ENCODE peak calls at places on chromosome 18, in seven cellular contexts. One of them, this sample, is unnamed.
A peak's percentile ranks its signal among the peaks of the same experiment; 100 is the strongest.

GRCh38 chr18:6170604-6171003 is 244.1 kb downstream of the L3MBTL4 start:
- DNase-seq in stimulated activated CD4-positive, alpha-beta T cell treated with anti-CD3 and anti-CD28 coated beads, TNF-alpha, amount 100 ng/mL, for 1 hour: no peak
- DNase-seq in cardiac muscle cell: no peak
- DNase-seq in NCI-H748 treated with DMSO at 0.1 percent for 48 hours: no peak
- DNase-seq in NCI-H345: no peak
- DNase-seq in sciatic nerve: no peak
- DNase-seq in activated CD4-positive, alpha-beta T cell treated with anti-CD3 and anti-CD28 coated beads for 36 hours: no peak
- DNase-seq in this sample: no peak

GRCh38 chr18:76495435-76496199 is 575 bp upstream of the ZNF516 start:
- DNase-seq in sciatic nerve: peak; percentile 77
- DNase-seq in NCI-H748 treated with DMSO at 0.1 percent for 48 hours: peak; percentile 41
- DNase-seq in NCI-H345: peak; percentile 36
- DNase-seq in stimulated activated CD4-positive, alpha-beta T cell treated with anti-CD3 and anti-CD28 coated beads, TNF-alpha, amount 100 ng/mL, for 1 hour: no peak
- DNase-seq in activated CD4-positive, alpha-beta T cell treated with anti-CD3 and anti-CD28 coated beads for 36 hours: peak; percentile 37
- DNase-seq in cardiac muscle cell: peak; percentile 54
- DNase-seq in this sample: no peak

GRCh38 chr18:68916734-68917133 is 118.9 kb downstream of the CCDC102B start:
- DNase-seq in activated CD4-positive, alpha-beta T cell treated with anti-CD3 and anti-CD28 coated beads for 36 hours: peak; percentile 9
- DNase-seq in cardiac muscle cell: no peak
- DNase-seq in NCI-H748 treated with DMSO at 0.1 percent for 48 hours: no peak
- DNase-seq in stimulated activated CD4-positive, alpha-beta T cell treated with anti-CD3 and anti-CD28 coated beads, TNF-alpha, amount 100 ng/mL, for 1 hour: no peak
- DNase-seq in sciatic nerve: no peak
- DNase-seq in NCI-H345: no peak
- DNase-seq in this sample: no peak

GRCh38 chr18:32308493-32309120 is 118.8 kb downstream of the MEP1B start:
- DNase-seq in activated CD4-positive, alpha-beta T cell treated with anti-CD3 and anti-CD28 coated beads for 36 hours: no peak
- DNase-seq in NCI-H748 treated with DMSO at 0.1 percent for 48 hours: no peak
- DNase-seq in stimulated activated CD4-positive, alpha-beta T cell treated with anti-CD3 and anti-CD28 coated beads, TNF-alpha, amount 100 ng/mL, for 1 hour: no peak
- DNase-seq in cardiac muscle cell: no peak
- DNase-seq in sciatic nerve: no peak
- DNase-seq in NCI-H345: no peak
- DNase-seq in this sample: peak; percentile 17

GRCh38 chr18:33804258-33804657 is 226.2 kb downstream of the ASXL3 start:
- DNase-seq in activated CD4-positive, alpha-beta T cell treated with anti-CD3 and anti-CD28 coated beads for 36 hours: no peak
- DNase-seq in stimulated activated CD4-positive, alpha-beta T cell treated with anti-CD3 and anti-CD28 coated beads, TNF-alpha, amount 100 ng/mL, for 1 hour: no peak
- DNase-seq in NCI-H748 treated with DMSO at 0.1 percent for 48 hours: no peak
- DNase-seq in cardiac muscle cell: peak; percentile 27
- DNase-seq in sciatic nerve: no peak
- DNase-seq in NCI-H345: no peak
- DNase-seq in this sample: peak; percentile 0

GRCh38 chr18:22822024-22822423 is 111.1 kb upstream of the RBBP8 start:
- DNase-seq in cardiac muscle cell: no peak
- DNase-seq in activated CD4-positive, alpha-beta T cell treated with anti-CD3 and anti-CD28 coated beads for 36 hours: no peak
- DNase-seq in sciatic nerve: no peak
- DNase-seq in NCI-H345: no peak
- DNase-seq in stimulated activated CD4-positive, alpha-beta T cell treated with anti-CD3 and anti-CD28 coated beads, TNF-alpha, amount 100 ng/mL, for 1 hour: no peak
- DNase-seq in NCI-H748 treated with DMSO at 0.1 percent for 48 hours: no peak
- DNase-seq in this sample: peak; percentile 45

GRCh38 chr18:74183110-74183509 is 34.8 kb downstream of the TIMM21 start:
- DNase-seq in sciatic nerve: no peak
- DNase-seq in NCI-H345: peak; percentile 33
- DNase-seq in activated CD4-positive, alpha-beta T cell treated with anti-CD3 and anti-CD28 coated beads for 36 hours: no peak
- DNase-seq in cardiac muscle cell: no peak
- DNase-seq in stimulated activated CD4-positive, alpha-beta T cell treated with anti-CD3 and anti-CD28 coated beads, TNF-alpha, amount 100 ng/mL, for 1 hour: no peak
- DNase-seq in NCI-H748 treated with DMSO at 0.1 percent for 48 hours: peak; percentile 46
- DNase-seq in this sample: no peak

GRCh38 chr18:8322486-8322885 is 286.8 kb upstream of the RAB12 start:
- DNase-seq in cardiac muscle cell: no peak
- DNase-seq in activated CD4-positive, alpha-beta T cell treated with anti-CD3 and anti-CD28 coated beads for 36 hours: no peak
- DNase-seq in NCI-H345: peak; percentile 54
- DNase-seq in stimulated activated CD4-positive, alpha-beta T cell treated with anti-CD3 and anti-CD28 coated beads, TNF-alpha, amount 100 ng/mL, for 1 hour: no peak
- DNase-seq in sciatic nerve: no peak
- DNase-seq in NCI-H748 treated with DMSO at 0.1 percent for 48 hours: no peak
- DNase-seq in this sample: no peak

GRCh38 chr18:46073474-46074331 is 1.6 kb upstream of the PSTPIP2 start:
- DNase-seq in NCI-H748 treated with DMSO at 0.1 percent for 48 hours: peak; percentile 57
- DNase-seq in NCI-H345: peak; percentile 56
- DNase-seq in stimulated activated CD4-positive, alpha-beta T cell treated with anti-CD3 and anti-CD28 coated beads, TNF-alpha, amount 100 ng/mL, for 1 hour: peak; percentile 27
- DNase-seq in cardiac muscle cell: peak; percentile 67
- DNase-seq in activated CD4-positive, alpha-beta T cell treated with anti-CD3 and anti-CD28 coated beads for 36 hours: peak; percentile 68
- DNase-seq in sciatic nerve: no peak
- DNase-seq in this sample: no peak

GRCh38 chr18:38011446-38011845 is 445.8 kb upstream of the CELF4 start:
- DNase-seq in NCI-H345: no peak
- DNase-seq in cardiac muscle cell: no peak
- DNase-seq in stimulated activated CD4-positive, alpha-beta T cell treated with anti-CD3 and anti-CD28 coated beads, TNF-alpha, amount 100 ng/mL, for 1 hour: no peak
- DNase-seq in NCI-H748 treated with DMSO at 0.1 percent for 48 hours: no peak
- DNase-seq in sciatic nerve: no peak
- DNase-seq in activated CD4-positive, alpha-beta T cell treated with anti-CD3 and anti-CD28 coated beads for 36 hours: no peak
- DNase-seq in this sample: no peak

GRCh38 chr18:46916551-46917107 is 678 bp downstream of the PIAS2 start:
- DNase-seq in sciatic nerve: no peak
- DNase-seq in cardiac muscle cell: no peak
- DNase-seq in NCI-H748 treated with DMSO at 0.1 percent for 48 hours: peak; percentile 40
- DNase-seq in activated CD4-positive, alpha-beta T cell treated with anti-CD3 and anti-CD28 coated beads for 36 hours: no peak
- DNase-seq in NCI-H345: peak; percentile 36
- DNase-seq in stimulated activated CD4-positive, alpha-beta T cell treated with anti-CD3 and anti-CD28 coated beads, TNF-alpha, amount 100 ng/mL, for 1 hour: no peak
- DNase-seq in this sample: no peak

GRCh38 chr18:38362286-38362792 is 796.7 kb upstream of the CELF4 start:
- DNase-seq in NCI-H748 treated with DMSO at 0.1 percent for 48 hours: no peak
- DNase-seq in NCI-H345: peak; percentile 43
- DNase-seq in sciatic nerve: no peak
- DNase-seq in stimulated activated CD4-positive, alpha-beta T cell treated with anti-CD3 and anti-CD28 coated beads, TNF-alpha, amount 100 ng/mL, for 1 hour: no peak
- DNase-seq in cardiac muscle cell: no peak
- DNase-seq in activated CD4-positive, alpha-beta T cell treated with anti-CD3 and anti-CD28 coated beads for 36 hours: no peak
- DNase-seq in this sample: no peak

GRCh38 chr18:68035709-68036522 is 519.4 kb upstream of the DSEL start:
- DNase-seq in activated CD4-positive, alpha-beta T cell treated with anti-CD3 and anti-CD28 coated beads for 36 hours: no peak
- DNase-seq in NCI-H748 treated with DMSO at 0.1 percent for 48 hours: no peak
- DNase-seq in sciatic nerve: no peak
- DNase-seq in NCI-H345: no peak
- DNase-seq in stimulated activated CD4-positive, alpha-beta T cell treated with anti-CD3 and anti-CD28 coated beads, TNF-alpha, amount 100 ng/mL, for 1 hour: no peak
- DNase-seq in cardiac muscle cell: no peak
- DNase-seq in this sample: no peak

GRCh38 chr18:433297-433696 is 67.2 kb downstream of the COLEC12 start:
- DNase-seq in NCI-H748 treated with DMSO at 0.1 percent for 48 hours: no peak
- DNase-seq in sciatic nerve: no peak
- DNase-seq in NCI-H345: no peak
- DNase-seq in activated CD4-positive, alpha-beta T cell treated with anti-CD3 and anti-CD28 coated beads for 36 hours: no peak
- DNase-seq in cardiac muscle cell: no peak
- DNase-seq in stimulated activated CD4-positive, alpha-beta T cell treated with anti-CD3 and anti-CD28 coated beads, TNF-alpha, amount 100 ng/mL, for 1 hour: no peak
- DNase-seq in this sample: no peak

GRCh38 chr18:25454270-25454659 is 102.3 kb upstream of the ZNF521 start:
- DNase-seq in sciatic nerve: no peak
- DNase-seq in cardiac muscle cell: no peak
- DNase-seq in activated CD4-positive, alpha-beta T cell treated with anti-CD3 and anti-CD28 coated beads for 36 hours: no peak
- DNase-seq in NCI-H345: no peak
- DNase-seq in stimulated activated CD4-positive, alpha-beta T cell treated with anti-CD3 and anti-CD28 coated beads, TNF-alpha, amount 100 ng/mL, for 1 hour: no peak
- DNase-seq in NCI-H748 treated with DMSO at 0.1 percent for 48 hours: no peak
- DNase-seq in this sample: no peak

GRCh38 chr18:76461692-76462325 is 33.2 kb downstream of the ZNF516 start:
- DNase-seq in cardiac muscle cell: no peak
- DNase-seq in activated CD4-positive, alpha-beta T cell treated with anti-CD3 and anti-CD28 coated beads for 36 hours: no peak
- DNase-seq in stimulated activated CD4-positive, alpha-beta T cell treated with anti-CD3 and anti-CD28 coated beads, TNF-alpha, amount 100 ng/mL, for 1 hour: no peak
- DNase-seq in NCI-H748 treated with DMSO at 0.1 percent for 48 hours: no peak
- DNase-seq in NCI-H345: no peak
- DNase-seq in sciatic nerve: peak; percentile 56
- DNase-seq in this sample: no peak

GRCh38 chr18:40938615-40939014 is 1016.4 kb upstream of the PIK3C3 start:
- DNase-seq in activated CD4-positive, alpha-beta T cell treated with anti-CD3 and anti-CD28 coated beads for 36 hours: no peak
- DNase-seq in stimulated activated CD4-positive, alpha-beta T cell treated with anti-CD3 and anti-CD28 coated beads, TNF-alpha, amount 100 ng/mL, for 1 hour: no peak
- DNase-seq in NCI-H345: no peak
- DNase-seq in NCI-H748 treated with DMSO at 0.1 percent for 48 hours: no peak
- DNase-seq in sciatic nerve: no peak
- DNase-seq in cardiac muscle cell: no peak
- DNase-seq in this sample: no peak

GRCh38 chr18:50508228-50508627 is 51.7 kb upstream of the MAPK4 start:
- DNase-seq in sciatic nerve: no peak
- DNase-seq in stimulated activated CD4-positive, alpha-beta T cell treated with anti-CD3 and anti-CD28 coated beads, TNF-alpha, amount 100 ng/mL, for 1 hour: no peak
- DNase-seq in activated CD4-positive, alpha-beta T cell treated with anti-CD3 and anti-CD28 coated beads for 36 hours: no peak
- DNase-seq in NCI-H748 treated with DMSO at 0.1 percent for 48 hours: no peak
- DNase-seq in NCI-H345: no peak
- DNase-seq in cardiac muscle cell: no peak
- DNase-seq in this sample: no peak

GRCh38 chr18:11533942-11534496 is 75.4 kb upstream of the SLC35G4 start:
- DNase-seq in sciatic nerve: no peak
- DNase-seq in NCI-H345: no peak
- DNase-seq in NCI-H748 treated with DMSO at 0.1 percent for 48 hours: no peak
- DNase-seq in cardiac muscle cell: no peak
- DNase-seq in stimulated activated CD4-positive, alpha-beta T cell treated with anti-CD3 and anti-CD28 coated beads, TNF-alpha, amount 100 ng/mL, for 1 hour: no peak
- DNase-seq in activated CD4-positive, alpha-beta T cell treated with anti-CD3 and anti-CD28 coated beads for 36 hours: no peak
- DNase-seq in this sample: no peak

GRCh38 chr18:36504928-36505327 is 207.4 kb downstream of the FHOD3 start:
- DNase-seq in activated CD4-positive, alpha-beta T cell treated with anti-CD3 and anti-CD28 coated beads for 36 hours: no peak
- DNase-seq in cardiac muscle cell: no peak
- DNase-seq in stimulated activated CD4-positive, alpha-beta T cell treated with anti-CD3 and anti-CD28 coated beads, TNF-alpha, amount 100 ng/mL, for 1 hour: no peak
- DNase-seq in NCI-H345: no peak
- DNase-seq in NCI-H748 treated with DMSO at 0.1 percent for 48 hours: no peak
- DNase-seq in sciatic nerve: no peak
- DNase-seq in this sample: no peak